ENCODE peak calls at places on chromosome 16, in four cellular contexts. N, D, A and L are unnamed samples.

GRCh38 chr16:8990445-8990844 is 26.7 kb upstream of the USP7 start:
- DNase-seq in N (no peak), A (no peak), D (no peak), L (no peak)

GRCh38 chr16:66382966-66383299 is 16.4 kb downstream of the CDH5 start:
- DNase-seq in A (peak; percentile 77), D (peak; percentile 55), N (no peak), L (no peak)

GRCh38 chr16:28865722-28866453 is 2.2 kb downstream of the SH2B1 start:
- DNase-seq in A (no peak), D (no peak), N (no peak), L (no peak)

GRCh38 chr16:17194190-17194780 is 276.5 kb downstream of the XYLT1 start:
- DNase-seq in D (peak; percentile 34), N (peak; percentile 65), A (no peak), L (peak; percentile 28)

GRCh38 chr16:66256919-66257318 is 109.6 kb upstream of the CDH5 start:
- DNase-seq in A (no peak), D (no peak), N (no peak), L (no peak)

GRCh38 chr16:50742521-50743150 is 750 bp downstream of the CYLD start:
- DNase-seq in N (no peak), A (peak; percentile 56), D (peak; percentile 73), L (peak; percentile 43)

GRCh38 chr16:2762711-2763110 is 10.3 kb downstream of the SRRM2 start:
- DNase-seq in N (no peak), A (no peak), D (no peak), L (no peak)

GRCh38 chr16:21257284-21257683 is 20.8 kb downstream of the CRYM start:
- DNase-seq in D (no peak), A (no peak), N (no peak), L (no peak)

GRCh38 chr16:88779406-88780099 is 5.5 kb downstream of the PIEZO1 start:
- DNase-seq in N (no peak), A (no peak), D (no peak), L (no peak)

GRCh38 chr16:67758966-67759365 is 39.9 kb upstream of the GFOD2 start:
- DNase-seq in A (no peak), D (no peak), N (no peak), L (no peak)

GRCh38 chr16:50697881-50698767 is 4.7 kb downstream of the NOD2 start:
- DNase-seq in A (peak; percentile 89), N (peak; percentile 40), D (peak; percentile 53), L (peak; percentile 75)

GRCh38 chr16:57562669-57563486 is 20.4 kb downstream of the ADGRG5 start:
- DNase-seq in A (no peak), N (no peak), D (no peak), L (no peak)

GRCh38 chr16:14500791-14501190 is 129.3 kb downstream of the PARN start:
- DNase-seq in N (no peak), A (no peak), D (no peak), L (no peak)

GRCh38 chr16:56793504-56793903 is 63.6 kb downstream of the NUP93 start:
- DNase-seq in N (no peak), D (no peak), A (peak; percentile 56), L (no peak)

GRCh38 chr16:29821663-29822115 is 1.4 kb downstream of the MVP start:
- DNase-seq in D (peak; percentile 67), N (peak; percentile 40), A (peak; percentile 91), L (no peak)

GRCh38 chr16:58684001-58684353 is 593 bp downstream of the SLC38A7 start:
- DNase-seq in N (no peak), D (peak; percentile 32), A (no peak), L (no peak)

GRCh38 chr16:77541131-77541530 is 106.3 kb upstream of the ADAMTS18 start:
- DNase-seq in N (no peak), A (no peak), D (no peak), L (no peak)

GRCh38 chr16:66717112-66717675 is 20.7 kb upstream of the CMTM4 start:
- DNase-seq in N (no peak), A (peak; percentile 83), D (peak; percentile 84), L (no peak)

GRCh38 chr16:31085873-31086628 is 2.7 kb downstream of the PRSS53 start:
- DNase-seq in D (no peak), N (no peak), A (no peak), L (no peak)

GRCh38 chr16:72961115-72961832 is 86.7 kb downstream of the ZFHX3 start:
- DNase-seq in N (no peak), A (no peak), D (peak; percentile 34), L (peak; percentile 85)

GRCh38 chr16:10834130-10834529 is 15.5 kb upstream of the TVP23A start:
- DNase-seq in N (no peak), A (no peak), D (no peak), L (no peak)

GRCh38 chr16:75794426-75794825 is 68.1 kb upstream of the CPHXL start:
- DNase-seq in D (no peak), N (no peak), A (no peak), L (no peak)

GRCh38 chr16:13453938-13454553 is 465.9 kb upstream of the ERCC4 start:
- DNase-seq in A (peak; percentile 19), N (peak; percentile 33), D (peak; percentile 31), L (no peak)

GRCh38 chr16:1123525-1124230 is 27.6 kb upstream of the C1QTNF8 start:
- DNase-seq in N (no peak), D (no peak), A (no peak), L (no peak)

GRCh38 chr16:74950511-74950910 is 34.4 kb downstream of the WDR59 start:
- DNase-seq in A (no peak), N (no peak), D (no peak), L (no peak)

GRCh38 chr16:30335598-30336474 is 19.3 kb downstream of the CD2BP2 start:
- DNase-seq in A (peak; percentile 72), N (no peak), D (no peak), L (peak; percentile 64)

GRCh38 chr16:84585886-84586285 is 32.0 kb downstream of the COTL1 start:
- DNase-seq in N (no peak), A (no peak), D (no peak), L (no peak)

GRCh38 chr16:51880776-51881175 is 666.2 kb downstream of the TOX3 start:
- DNase-seq in A (peak; percentile 57), N (no peak), D (peak; percentile 64), L (no peak)